ENCODE peak calls at places on chromosomes 11 and 22, in ten cellular contexts. H, T, I, B, G, C, N, E, V and M are unnamed samples. For H3K27me3, H3K9me3 and H3K4me1, the result is how much of the 10 kb centered on the place peaks cover.

GRCh38 chr11:45021692-45022130 is 71.0 kb upstream of the TP53I11 start:
- DNase-seq in H (peak), T (no peak), I (peak), B (no peak), G (peak), C (peak), N (peak), E (no peak), V (no peak), M (no peak)

GRCh38 chr11:14973621-14974020 is 1.5 kb upstream of the CALCA start:
- DNase-seq in H (no peak), T (no peak), I (peak), B (no peak), G (no peak), C (no peak), N (peak), E (no peak), V (peak), M (no peak)

GRCh38 chr11:12693075-12693473 is 18.9 kb downstream of the TEAD1 start:
- DNase-seq in H (no peak), T (no peak), I (peak), B (no peak), G (no peak), C (no peak), N (no peak), E (no peak), V (no peak), M (no peak)

GRCh38 chr11:110797453-110797852 is 85.2 kb upstream of the ARHGAP20 start:
- DNase-seq in H (no peak), T (peak), I (peak), B (no peak), G (no peak), C (peak), N (no peak), E (no peak), V (no peak), M (no peak)

GRCh38 chr11:124865181-124865901 is at the start of gene ROBO3:
- DNase-seq in H (no peak), T (no peak), I (peak), B (no peak), G (no peak), C (no peak), N (no peak), E (no peak), V (no peak), M (no peak)

GRCh38 chr22:35837328-35837727 is 119.7 kb downstream of the APOL5 start:
- DNase-seq in H (no peak), T (peak), I (no peak), B (no peak), G (no peak), C (no peak), N (no peak), E (no peak), V (no peak), M (no peak)

GRCh38 chr11:128324531-128325141 is 262.7 kb downstream of the ETS1 start:
- DNase-seq in H (no peak), T (no peak), I (no peak), B (no peak), G (peak), C (peak), N (no peak), E (no peak), V (peak), M (no peak)

GRCh38 chr11:70826541-70826943 is 425.8 kb downstream of the SHANK2 start:
- DNase-seq in H (no peak), T (no peak), I (no peak), B (no peak), G (no peak), C (peak), N (no peak), E (no peak), V (no peak), M (no peak)

GRCh38 chr11:33674035-33674814 is 26.4 kb downstream of the C11orf91 start:
- DNase-seq in H (no peak), T (no peak), I (peak), B (no peak), G (no peak), C (no peak), N (no peak), E (no peak), V (no peak), M (no peak)

GRCh38 chr11:289145-289705 is 299 bp downstream of the PGGHG start:
- DNase-seq in H (no peak), T (no peak), I (no peak), B (no peak), G (no peak), C (peak), N (no peak), E (no peak), V (peak), M (no peak)

GRCh38 chr11:10488121-10488580 is 33.1 kb downstream of the AMPD3 start:
- DNase-seq in H (no peak), T (peak), I (peak), B (peak), G (peak), C (no peak), N (no peak), E (peak), V (no peak), M (peak)

GRCh38 chr11:62921201-62921572 is at the start of gene CHRM1:
- DNase-seq in H (no peak), T (no peak), I (no peak), B (peak), G (no peak), C (peak), N (no peak), E (peak), V (no peak), M (no peak)

GRCh38 chr11:62919898-62920640 is 1.1 kb downstream of the CHRM1 start:
- DNase-seq in H (no peak), T (no peak), I (no peak), B (no peak), G (no peak), C (no peak), N (no peak), E (no peak), V (no peak), M (no peak)

GRCh38 chr11:62922653-62923371 is 1.6 kb upstream of the CHRM1 start:
- DNase-seq in H (no peak), T (no peak), I (no peak), B (peak), G (no peak), C (no peak), N (no peak), E (no peak), V (peak), M (no peak)

GRCh38 chr11:62922189-62922589 is 1.0 kb upstream of the CHRM1 start:
- DNase-seq in H (no peak), T (no peak), I (no peak), B (no peak), G (no peak), C (no peak), N (no peak), E (no peak), V (no peak), M (no peak)

GRCh38 chr11:62921573-62922188 is 518 bp upstream of the CHRM1 start:
- DNase-seq in H (no peak), T (no peak), I (no peak), B (peak), G (no peak), C (peak), N (no peak), E (peak), V (no peak), M (no peak)
- H3K27me3 ChIP-seq in H (under half), T (under half), I (under half), B (half or more), G (half or more), C (under half), N (under half), E (half or more), V (under half), M (half or more)

DNA sequence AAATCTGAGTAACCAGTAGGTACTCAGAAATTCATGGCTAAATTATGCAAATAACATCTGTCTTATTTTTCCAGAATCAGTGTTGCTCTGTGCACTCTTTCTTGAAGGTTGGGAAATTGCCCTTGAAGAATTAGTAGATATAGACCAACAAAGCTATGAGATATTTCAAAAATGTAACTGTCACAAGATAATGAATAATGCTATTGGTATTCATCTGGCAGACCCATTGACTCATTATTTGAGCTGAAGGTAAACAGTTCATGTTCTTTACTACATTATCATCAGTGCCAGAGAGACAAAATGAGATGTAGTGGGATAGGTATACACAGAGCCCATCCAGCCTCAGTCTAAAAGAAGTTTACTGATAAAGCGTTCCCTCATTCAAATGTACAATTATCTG is 274.7 kb downstream of the CASP12 start:
- DNase-seq in H (no peak), T (peak), I (peak), B (no peak), G (no peak), C (no peak), N (no peak), E (no peak), V (no peak), M (no peak)
- H3K9me3 ChIP-seq in H (under half), T (under half), I (under half), B (under half), G (under half), C (under half), N (under half), E (under half), V (under half), M (under half)

DNA sequence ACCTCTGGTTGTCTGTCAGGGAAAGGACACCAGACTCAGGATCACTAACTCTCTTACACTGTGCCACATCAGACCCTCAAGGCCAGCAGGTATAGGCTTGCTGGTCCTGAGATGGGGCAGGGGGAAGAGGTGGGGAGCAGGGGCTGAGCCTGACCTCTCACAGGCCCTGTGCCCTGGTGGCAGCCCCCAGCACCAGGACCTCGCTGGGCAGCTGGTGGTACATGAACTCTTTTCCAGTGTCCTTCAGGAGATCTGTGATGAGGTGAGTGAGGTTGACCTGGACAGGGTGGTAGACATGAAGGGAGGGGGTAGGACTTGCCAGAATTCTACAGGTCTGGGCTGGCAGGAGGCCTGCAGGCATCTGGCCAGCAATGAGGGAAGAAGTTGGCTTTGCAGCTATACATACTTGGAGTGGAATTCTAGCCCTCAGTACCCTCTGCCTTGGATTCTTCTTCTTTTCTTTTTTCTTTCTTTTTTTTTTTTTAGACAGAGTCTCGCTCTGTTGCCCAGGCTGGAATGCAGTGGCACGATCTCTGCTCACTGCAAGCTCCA is 1.4 kb downstream of the NUDT22 start:
- DNase-seq in H (no peak), T (peak), I (peak), B (no peak), G (no peak), C (peak), N (no peak), E (peak), V (no peak), M (no peak)
- H3K4me1 ChIP-seq in H (under half), T (half or more), I (under half), B (under half), G (half or more), C (half or more), N (half or more), E (half or more), V (under half), M (under half)

DNA sequence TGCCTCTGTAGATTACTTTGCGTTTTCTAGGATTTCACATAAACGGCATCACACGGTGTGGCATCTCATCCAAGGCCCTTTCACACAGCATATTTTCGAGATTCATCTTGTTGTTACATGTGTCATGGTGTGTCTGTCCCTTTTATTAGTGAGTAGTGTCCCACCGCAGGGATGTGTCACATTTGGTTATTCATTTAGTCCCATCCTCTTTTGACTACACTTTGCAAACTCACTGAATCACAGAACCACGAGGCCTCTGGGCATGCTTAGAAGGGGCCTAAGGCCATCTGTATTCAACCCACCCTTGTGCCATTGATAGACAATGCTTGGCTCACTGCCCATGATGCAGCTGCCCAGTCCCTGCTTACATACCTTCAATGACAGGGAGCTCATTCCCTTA is 4.2 kb upstream of the RAC2 start:
- DNase-seq in H (no peak), T (peak), I (no peak), B (no peak), G (peak), C (no peak), N (no peak), E (no peak), V (no peak), M (peak)
- H3K27me3 ChIP-seq in H (under half), T (under half), I (under half), B (under half), G (under half), C (under half), N (under half), E (half or more), V (under half), M (under half)

GRCh38 chr22:47408409-47408808 is 646.0 kb downstream of the TBC1D22A start:
- DNase-seq in H (no peak), T (no peak), I (no peak), B (no peak), G (no peak), C (no peak), N (no peak), E (no peak), V (no peak), M (no peak)
- H3K9me3 ChIP-seq in H (under half), T (under half), I (under half), B (under half), G (under half), C (under half), N (under half), E (under half), V (under half), M (under half)

GRCh38 chr11:123085497-123085896 is 23.6 kb upstream of the HSPA8 start:
- DNase-seq in H (no peak), T (no peak), I (no peak), B (no peak), G (no peak), C (no peak), N (no peak), E (no peak), V (no peak), M (no peak)
- H3K4me1 ChIP-seq in H (under half), T (under half), I (under half), B (under half), G (under half), C (under half), N (under half), E (under half), V (under half), M (under half)